ENCODE peak calls at places on chromosomes 11 and 22, in six cellular contexts. B is EL, K is lower leg skin, J is immature natural killer cell, P is A549, U is progenitor cell of endocrine pancreas. A is an unnamed sample.

GRCh38 chr11:126310229-126310991 is 6.5 kb downstream of the DCPS start:
- DNase-seq in J (peak), P (peak), K (peak), B (peak), U (peak), A (peak)

GRCh38 chr11:121207485-121208115 is 85.0 kb upstream of the SC5D start:
- DNase-seq in P (no peak), U (no peak), J (no peak), B (no peak), K (no peak), A (no peak)

GRCh38 chr11:10050561-10050960 is 243.5 kb downstream of the SBF2 start:
- DNase-seq in U (no peak), K (no peak), J (no peak), P (no peak), B (peak), A (no peak)

GRCh38 chr22:47370448-47371262 is 608.2 kb downstream of the TBC1D22A start:
- DNase-seq in B (no peak), K (no peak), J (no peak), P (no peak), U (no peak), A (no peak)

GRCh38 chr11:10540915-10541591 is at the start of gene RNF141:
- DNase-seq in J (peak), B (peak), P (peak), U (peak), K (peak), A (peak)

GRCh38 chr22:36355362-36355761 is 32.4 kb downstream of the MYH9 start:
- DNase-seq in J (no peak), K (no peak), P (no peak), U (no peak), B (no peak), A (no peak)

GRCh38 chr11:31651208-31651607 is 141.6 kb downstream of the ELP4 start:
- DNase-seq in K (no peak), P (no peak), B (no peak), U (no peak), J (no peak), A (no peak)

GRCh38 chr11:92284558-92284957 is 59.9 kb downstream of the FAT3 start:
- DNase-seq in J (no peak), U (no peak), B (no peak), P (no peak), K (no peak), A (no peak)

GRCh38 chr11:59182457-59183151 is 10.7 kb downstream of the DTX4 start:
- DNase-seq in K (no peak), U (no peak), J (no peak), B (no peak), P (no peak), A (no peak)

GRCh38 chr11:69463181-69463891 is 18.1 kb upstream of the LINC01488 start:
- DNase-seq in P (no peak), B (peak), U (no peak), K (no peak), J (no peak), A (no peak)

GRCh38 chr11:104073950-104074349 is 37.5 kb downstream of the DDI1 start:
- DNase-seq in P (peak), J (no peak), K (no peak), U (no peak), B (peak), A (no peak)

GRCh38 chr22:33932997-33933396 is 12.7 kb upstream of the LARGE1 start:
- DNase-seq in K (no peak), U (no peak), P (no peak), B (no peak), J (no peak), A (no peak)

GRCh38 chr22:40036591-40037225 is 42.0 kb downstream of the FAM83F start:
- DNase-seq in U (peak), J (peak), B (peak), P (peak), K (no peak), A (no peak)

GRCh38 chr11:79045018-79045787 is 395.6 kb downstream of the TENM4 start:
- DNase-seq in P (no peak), K (no peak), J (no peak), B (no peak), U (no peak), A (no peak)

GRCh38 chr22:40533712-40534378 is 102.7 kb downstream of the MRTFA start:
- DNase-seq in P (peak), K (no peak), B (peak), J (peak), U (no peak), A (no peak)

GRCh38 chr22:35547993-35548761 is 7.5 kb downstream of the RASD2 start:
- DNase-seq in B (no peak), P (no peak), J (no peak), U (no peak), K (no peak), A (no peak)

GRCh38 chr11:110130642-110131238 is 37.5 kb downstream of the ZC3H12C start:
- DNase-seq in B (no peak), P (no peak), K (no peak), U (peak), J (no peak), A (no peak)

GRCh38 chr11:22491826-22492225 is 133.8 kb downstream of the FANCF start:
- DNase-seq in K (no peak), B (no peak), P (no peak), J (no peak), U (no peak), A (no peak)

GRCh38 chr11:83070878-83071640 is 638 bp downstream of the RAB30 start:
- DNase-seq in K (peak), P (peak), B (peak), J (peak), U (peak), A (no peak)

GRCh38 chr11:38667359-38667758 is 2069.3 kb upstream of the RAG2 start:
- DNase-seq in K (no peak), J (no peak), U (no peak), P (no peak), B (no peak), A (no peak)

GRCh38 chr11:70549386-70549785 is 151.1 kb downstream of the CTTN start:
- DNase-seq in B (no peak), K (no peak), J (no peak), U (no peak), P (no peak), A (no peak)

GRCh38 chr22:40654522-40655167 is 18.1 kb upstream of the MRTFA start:
- DNase-seq in K (no peak), P (peak), U (no peak), J (no peak), B (peak), A (no peak)

GRCh38 chr22:24996420-24996952 is 44.0 kb downstream of the KIAA1671 start:
- DNase-seq in P (peak), K (no peak), B (peak), J (no peak), U (no peak), A (no peak)

GRCh38 chr11:134337051-134337450 is 5.3 kb downstream of the GLB1L2 start:
- DNase-seq in B (no peak), J (no peak), K (no peak), P (no peak), U (no peak), A (no peak)

GRCh38 chr11:11510939-11511338 is 110.9 kb downstream of the GALNT18 start:
- DNase-seq in U (no peak), K (no peak), P (no peak), B (no peak), J (no peak), A (no peak)

GRCh38 chr22:20507253-20508066 is at the start of gene MED15:
- DNase-seq in J (peak), B (peak), P (peak), K (peak), U (peak), A (peak)

GRCh38 chr11:67138922-67139321 is 19.9 kb downstream of the KDM2A start:
- DNase-seq in B (no peak), J (no peak), K (no peak), P (no peak), U (no peak), A (no peak)

GRCh38 chr22:49664371-49664881 is 163.2 kb downstream of the BRD1 start:
- DNase-seq in B (no peak), P (no peak), K (no peak), U (no peak), J (no peak), A (no peak)

GRCh38 chr11:112364962-112365481 is 104.4 kb upstream of the PLET1 start:
- DNase-seq in J (no peak), K (no peak), U (no peak), B (peak), P (no peak), A (no peak)

GRCh38 chr11:75635009-75635909 is 33.6 kb downstream of the MAP6 start:
- DNase-seq in U (no peak), B (no peak), P (no peak), K (no peak), J (no peak), A (no peak)

GRCh38 chr11:68340784-68341556 is 28.6 kb downstream of the LRP5 start:
- DNase-seq in P (peak), J (peak), B (no peak), U (no peak), K (no peak), A (no peak)

GRCh38 chr11:34728609-34729008 is 107.7 kb downstream of the EHF start:
- DNase-seq in K (no peak), P (no peak), B (no peak), U (no peak), J (no peak), A (no peak)

GRCh38 chr11:68146704-68147474 is 25.7 kb upstream of the CHKA start:
- DNase-seq in K (no peak), B (peak), J (no peak), U (peak), P (peak), A (no peak)